ENCODE peak calls at places on chromosomes 3 and 15, in six cellular contexts. C is right atrium auricular region, L is psoas muscle, O is endodermal cell, S is transverse colon, Q is dorsolateral prefrontal cortex. V is an unnamed sample.

GRCh38 chr3:21041621-21042020 is 709.4 kb downstream of the ZNF385D start:
- DNase-seq in Q (no peak), O (no peak), C (no peak), L (no peak), S (no peak), V (no peak)

GRCh38 chr3:98962189-98962930 is 60.9 kb upstream of the DCBLD2 start:
- DNase-seq in O (no peak), S (no peak), Q (no peak), C (no peak), L (no peak), V (no peak)

GRCh38 chr15:56984681-56985515 is 66.5 kb downstream of the TCF12 start:
- DNase-seq in O (no peak), C (no peak), S (no peak), Q (no peak), L (no peak), V (no peak)

GRCh38 chr15:77695548-77695947 is 62.8 kb upstream of the LINGO1 start:
- DNase-seq in L (no peak), C (no peak), Q (no peak), O (no peak), S (no peak), V (no peak)

GRCh38 chr3:171284308-171285075 is 175.7 kb downstream of the TNIK start:
- DNase-seq in C (peak; percentile 66), O (no peak), Q (no peak), S (no peak), L (no peak), V (no peak)

GRCh38 chr15:47726399-47726823 is 9.1 kb downstream of the SEMA6D start:
- DNase-seq in S (no peak), O (no peak), C (no peak), L (no peak), Q (no peak), V (no peak)

GRCh38 chr15:77029166-77030041 is 34.5 kb downstream of the PSTPIP1 start:
- DNase-seq in Q (no peak), O (peak; percentile 47), L (no peak), S (peak; percentile 59), C (no peak), V (no peak)

GRCh38 chr3:50136714-50137405 is 18.3 kb upstream of the SEMA3F start:
- DNase-seq in Q (no peak), S (no peak), O (no peak), L (no peak), C (no peak), V (no peak)

GRCh38 chr3:121601212-121601812 is 8.1 kb downstream of the FBXO40 start:
- DNase-seq in L (no peak), O (no peak), S (no peak), C (no peak), Q (no peak), V (no peak)

GRCh38 chr3:52787672-52788625 is 6.6 kb upstream of the ITIH3 start:
- DNase-seq in C (no peak), S (no peak), L (no peak), Q (peak; percentile 14), O (no peak), V (no peak)

GRCh38 chr15:56759450-56759845 is 26.1 kb upstream of the ZNF280D start:
- DNase-seq in O (no peak), Q (no peak), S (peak; percentile 27), L (peak; percentile 44), C (peak; percentile 67), V (no peak)

GRCh38 chr3:73094127-73094526 is 32.7 kb downstream of the EBLN2 start:
- DNase-seq in Q (no peak), S (no peak), L (no peak), O (peak; percentile 59), C (no peak), V (no peak)

GRCh38 chr3:46669191-46669999 is 24.1 kb downstream of the ALS2CL start:
- DNase-seq in S (peak; percentile 4), C (no peak), Q (no peak), O (peak; percentile 35), L (no peak), V (no peak)

GRCh38 chr3:123282461-123282860 is 80.7 kb downstream of the SEC22A start:
- DNase-seq in L (no peak), C (peak; percentile 48), S (no peak), Q (no peak), O (peak; percentile 72), V (no peak)

GRCh38 chr3:140599496-140599895 is 78.4 kb upstream of the TRIM42 start:
- DNase-seq in O (no peak), S (no peak), C (no peak), Q (no peak), L (no peak), V (no peak)

GRCh38 chr3:161291191-161291901 is 70.2 kb downstream of the NMD3 start:
- DNase-seq in S (no peak), L (no peak), O (no peak), C (no peak), Q (peak; percentile 61), V (no peak)

GRCh38 chr3:113053169-113053568 is 62.4 kb downstream of the GTPBP8 start:
- DNase-seq in S (no peak), L (no peak), O (no peak), C (no peak), Q (no peak), V (no peak)

GRCh38 chr3:157611176-157611575 is 108.0 kb upstream of the VEPH1 start:
- DNase-seq in L (no peak), C (no peak), O (no peak), Q (no peak), S (no peak), V (no peak)

GRCh38 chr15:85831415-85832113 is 36.8 kb upstream of the KLHL25 start:
- DNase-seq in C (peak; percentile 75), L (peak; percentile 56), S (peak; percentile 73), O (peak; percentile 88), Q (peak; percentile 38), V (peak; percentile 27)

GRCh38 chr15:71572452-71573053 is 237.8 kb upstream of the NR2E3 start:
- DNase-seq in S (no peak), Q (no peak), C (no peak), L (no peak), O (peak; percentile 87), V (no peak)

GRCh38 chr3:75906555-75907112 is 121.3 kb upstream of the ZNF717 start:
- DNase-seq in C (no peak), Q (peak; percentile 6), O (peak; percentile 94), L (peak; percentile 12), S (no peak), V (peak; percentile 24)

GRCh38 chr15:70486451-70487379 is 276.6 kb downstream of the UACA start:
- DNase-seq in C (no peak), S (no peak), O (no peak), L (peak; percentile 62), Q (no peak), V (no peak)

GRCh38 chr3:121431717-121432517 is 113.9 kb downstream of the POLQ start:
- DNase-seq in S (peak; percentile 19), C (no peak), Q (no peak), L (no peak), O (no peak), V (no peak)

GRCh38 chr3:195907730-195908438 is 467 bp downstream of the TNK2 start:
- DNase-seq in O (no peak), S (peak; percentile 71), C (peak; percentile 81), Q (peak; percentile 35), L (peak; percentile 76), V (peak; percentile 54)

GRCh38 chr3:49908378-49909199 is 4.9 kb upstream of the MST1R start:
- DNase-seq in L (no peak), S (no peak), O (peak; percentile 77), Q (no peak), C (no peak), V (no peak)

GRCh38 chr15:65791335-65792129 is 561 bp downstream of the DENND4A start:
- DNase-seq in C (peak; percentile 69), L (peak; percentile 71), O (no peak), Q (peak; percentile 65), S (peak; percentile 67), V (peak; percentile 54)

GRCh38 chr3:102006812-102007485 is 157.6 kb downstream of the NFKBIZ start:
- DNase-seq in L (no peak), C (peak; percentile 60), Q (no peak), O (no peak), S (peak; percentile 14), V (no peak)

GRCh38 chr3:49791571-49791970 is 5.2 kb upstream of the IP6K1 start:
- DNase-seq in O (no peak), S (no peak), Q (no peak), L (no peak), C (no peak), V (no peak)

GRCh38 chr3:138199847-138200246 is 12.7 kb downstream of the ARMC8 start:
- DNase-seq in O (no peak), S (no peak), C (no peak), Q (no peak), L (no peak), V (no peak)

GRCh38 chr15:58639992-58640391 is 109.5 kb downstream of the ADAM10 start:
- DNase-seq in L (no peak), S (no peak), O (no peak), Q (no peak), C (no peak), V (no peak)
- H3K27ac ChIP-seq in L (no peak overlapping the region), S (no peak overlapping the region), O (no peak overlapping the region), Q (no peak overlapping the region), C (no peak overlapping the region), V (no peak overlapping the region)

DNA sequence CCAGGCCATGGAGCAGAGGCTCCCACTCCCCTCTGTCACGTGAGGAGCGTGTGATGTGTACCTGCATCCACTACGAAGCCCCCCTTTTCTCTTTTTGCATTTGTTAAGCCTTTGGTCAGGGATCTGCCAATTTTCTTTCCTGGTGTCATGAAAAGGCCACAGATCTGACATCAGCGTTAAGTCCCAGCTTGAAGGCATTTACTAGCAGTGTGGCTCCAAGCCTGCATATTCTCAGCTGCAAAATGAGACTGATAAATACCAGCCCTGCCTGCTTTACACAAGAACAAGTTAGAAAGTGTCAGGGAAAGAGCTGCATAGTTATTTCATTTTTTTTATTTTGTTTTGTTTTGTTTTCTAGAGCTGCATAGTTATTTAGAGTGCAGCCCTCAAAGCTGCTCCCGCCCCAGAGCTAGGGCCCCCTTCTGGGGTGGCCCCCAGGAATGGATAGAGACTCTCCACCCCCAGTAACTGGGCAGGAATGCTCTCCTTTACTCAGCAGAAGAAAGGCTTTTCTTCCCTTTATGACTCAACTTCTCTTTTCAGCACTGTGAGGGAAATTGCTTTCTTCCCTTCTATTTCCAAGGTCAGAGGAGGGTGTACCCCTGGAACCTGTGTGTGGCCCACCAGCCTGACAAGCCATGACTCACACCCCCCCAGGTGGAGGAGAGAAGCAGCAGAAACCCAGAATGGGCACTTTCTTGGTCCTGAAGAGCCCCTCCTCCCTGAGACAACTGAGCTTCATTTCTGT is 2.5 kb upstream of the ANKRD63 start:
- DNase-seq in L (no peak), S (no peak), Q (no peak), O (no peak), C (no peak), V (no peak)
- H3K27ac ChIP-seq in L (no peak overlapping the region), S (no peak overlapping the region), Q (no peak overlapping the region), O (peak overlapping the region; percentile 22), C (peak overlapping the region; percentile 64), V (peak overlapping the region; percentile 86)

DNA sequence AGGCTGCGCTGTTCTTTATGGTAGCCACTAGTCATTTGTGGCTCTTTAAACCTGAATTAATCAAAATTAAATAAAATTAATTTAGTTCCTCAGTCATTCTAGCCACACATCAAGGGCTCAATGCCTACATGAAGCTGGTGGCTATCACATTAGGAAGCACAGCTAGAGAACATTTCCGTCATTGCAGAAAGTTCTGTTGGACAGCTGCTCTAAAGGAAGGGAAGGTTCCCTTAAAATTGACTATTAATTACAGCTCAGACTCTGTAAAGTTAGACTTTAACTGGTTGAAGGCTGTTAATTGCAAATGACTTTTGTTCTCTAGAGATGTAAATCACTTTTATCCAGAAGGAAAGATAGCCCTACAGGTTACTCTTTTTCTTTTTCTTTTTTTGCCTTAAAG is 202.7 kb upstream of the ADAMTS9 start:
- DNase-seq in O (no peak), Q (no peak), S (no peak), C (no peak), L (no peak), V (no peak)
- H3K27ac ChIP-seq in O (no peak overlapping the region), Q (no peak overlapping the region), S (no peak overlapping the region), C (peak overlapping the region; percentile 31), L (no peak overlapping the region), V (no peak overlapping the region)

GRCh38 chr3:4711680-4711992 is 218.5 kb downstream of the ITPR1 start:
- DNase-seq in Q (no peak), C (no peak), O (no peak), S (no peak), L (no peak), V (no peak)
- H3K27ac ChIP-seq in Q (no peak overlapping the region), C (no peak overlapping the region), O (no peak overlapping the region), S (peak overlapping the region; percentile 18), L (no peak overlapping the region), V (peak overlapping the region; percentile 59)

V was measured in caudate nucleus.